ENCODE peak calls at places on chromosome 9, in nine cellular contexts. A, Z, K, H, E, O, W, I and Q are unnamed samples.

GRCh38 chr9:23686257-23686656 is 139.8 kb downstream of the ELAVL2 start:
- DNase-seq in A (peak), Z (no peak), K (no peak), H (no peak), E (no peak), O (no peak), W (no peak), I (no peak), Q (peak)

GRCh38 chr9:114592356-114592755 is 4.8 kb downstream of the ATP6V1G1 start:
- DNase-seq in A (no peak), Z (no peak), K (no peak), H (peak), E (no peak), O (no peak), W (peak), I (peak), Q (peak)

GRCh38 chr9:69121155-69122085 is 52.7 kb upstream of the TJP2 start:
- DNase-seq in A (peak), Z (peak), K (peak), H (peak), E (no peak), O (peak), W (peak), I (peak), Q (no peak)

GRCh38 chr9:91522496-91522895 is 98.9 kb upstream of the NFIL3 start:
- DNase-seq in A (no peak), Z (no peak), K (no peak), H (no peak), E (no peak), O (no peak), W (no peak), I (no peak), Q (no peak)

GRCh38 chr9:72399391-72399790 is 34.4 kb upstream of the ZFAND5 start:
- DNase-seq in A (no peak), Z (no peak), K (no peak), H (no peak), E (no peak), O (no peak), W (no peak), I (no peak), Q (no peak)

GRCh38 chr9:108913391-108913790 is 20.5 kb downstream of the ELP1 start:
- DNase-seq in A (no peak), Z (no peak), K (no peak), H (no peak), E (no peak), O (no peak), W (no peak), I (no peak), Q (no peak)

GRCh38 chr9:35341021-35341420 is 148.9 kb upstream of the RUSC2 start:
- DNase-seq in A (no peak), Z (no peak), K (no peak), H (no peak), E (no peak), O (no peak), W (no peak), I (no peak), Q (no peak)

GRCh38 chr9:124477211-124478013 is 27.2 kb downstream of the ADGRD2 start:
- DNase-seq in A (no peak), Z (no peak), K (peak), H (no peak), E (no peak), O (peak), W (no peak), I (no peak), Q (no peak)

GRCh38 chr9:98642661-98643312 is 65.9 kb downstream of the GABBR2 start:
- DNase-seq in A (no peak), Z (no peak), K (peak), H (no peak), E (no peak), O (no peak), W (no peak), I (no peak), Q (no peak)

GRCh38 chr9:89361816-89362646 is 43.7 kb downstream of the SECISBP2 start:
- DNase-seq in A (no peak), Z (no peak), K (no peak), H (no peak), E (no peak), O (no peak), W (no peak), I (no peak), Q (no peak)

GRCh38 chr9:5951686-5952211 is 61.1 kb downstream of the MLANA start:
- DNase-seq in A (no peak), Z (no peak), K (no peak), H (no peak), E (peak), O (peak), W (peak), I (peak), Q (peak)

GRCh38 chr9:84838879-84839278 is 169.3 kb downstream of the NTRK2 start:
- DNase-seq in A (no peak), Z (no peak), K (no peak), H (no peak), E (no peak), O (no peak), W (no peak), I (no peak), Q (no peak)
- H3K4me3 ChIP-seq in A (no peak), Z (no peak), K (no peak), H (no peak), E (no peak), O (no peak), W (no peak), I (no peak), Q (no peak)

DNA sequence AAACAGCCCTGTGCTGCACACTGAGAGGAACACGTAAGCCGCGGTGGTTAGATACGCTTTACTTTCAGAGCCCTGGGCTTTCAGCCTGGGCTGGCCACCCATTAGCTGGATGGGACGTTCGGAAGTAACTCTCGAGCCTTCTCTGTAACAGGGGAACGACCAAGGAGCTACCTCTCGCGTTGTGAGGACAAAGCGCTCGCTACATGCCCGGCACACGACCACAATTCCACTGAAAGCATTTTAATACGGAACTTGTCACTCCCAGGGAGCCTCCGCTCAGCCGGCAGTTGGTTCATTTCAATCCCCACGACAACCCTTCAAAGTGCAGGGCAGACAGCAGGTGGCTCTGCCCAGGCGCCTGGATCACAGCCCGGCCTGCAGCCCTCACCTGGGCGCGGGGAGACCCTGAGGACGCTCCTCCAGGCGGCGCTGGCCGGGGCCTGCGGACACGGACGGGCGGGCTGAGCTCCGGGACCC is 368 bp downstream of the SURF1 start:
- DNase-seq in A (no peak), Z (no peak), K (no peak), H (no peak), E (no peak), O (no peak), W (no peak), I (peak), Q (no peak)
- TF ChIP-seq CTCF in A (no peak), Z (peak), K (no peak), H (no peak), E (peak), O (peak), W (no peak), I (no peak), Q (peak)

GRCh38 chr9:95206143-95206542 is 111.4 kb downstream of the FANCC start:
- DNase-seq in A (no peak), Z (no peak), K (peak), H (no peak), E (no peak), O (no peak), W (peak), I (no peak), Q (peak)
- H3K4me3 ChIP-seq in A (no peak), Z (no peak), K (peak), H (no peak), E (peak), O (no peak), W (peak), I (no peak), Q (no peak)

GRCh38 chr9:4922101-4922500 is 63.0 kb upstream of the JAK2 start:
- DNase-seq in A (no peak), Z (no peak), K (no peak), H (no peak), E (no peak), O (no peak), W (no peak), I (no peak), Q (peak)

GRCh38 chr9:4922730-4923129 is 62.3 kb upstream of the JAK2 start:
- DNase-seq in A (no peak), Z (no peak), K (no peak), H (no peak), E (no peak), O (no peak), W (no peak), I (no peak), Q (no peak)

GRCh38 chr9:4923141-4923540 is 61.9 kb upstream of the JAK2 start:
- DNase-seq in A (no peak), Z (no peak), K (no peak), H (no peak), E (no peak), O (no peak), W (no peak), I (no peak), Q (no peak)

GRCh38 chr9:4926239-4926638 is 58.8 kb upstream of the JAK2 start:
- DNase-seq in A (no peak), Z (no peak), K (no peak), H (no peak), E (no peak), O (no peak), W (no peak), I (no peak), Q (no peak)

DNA sequence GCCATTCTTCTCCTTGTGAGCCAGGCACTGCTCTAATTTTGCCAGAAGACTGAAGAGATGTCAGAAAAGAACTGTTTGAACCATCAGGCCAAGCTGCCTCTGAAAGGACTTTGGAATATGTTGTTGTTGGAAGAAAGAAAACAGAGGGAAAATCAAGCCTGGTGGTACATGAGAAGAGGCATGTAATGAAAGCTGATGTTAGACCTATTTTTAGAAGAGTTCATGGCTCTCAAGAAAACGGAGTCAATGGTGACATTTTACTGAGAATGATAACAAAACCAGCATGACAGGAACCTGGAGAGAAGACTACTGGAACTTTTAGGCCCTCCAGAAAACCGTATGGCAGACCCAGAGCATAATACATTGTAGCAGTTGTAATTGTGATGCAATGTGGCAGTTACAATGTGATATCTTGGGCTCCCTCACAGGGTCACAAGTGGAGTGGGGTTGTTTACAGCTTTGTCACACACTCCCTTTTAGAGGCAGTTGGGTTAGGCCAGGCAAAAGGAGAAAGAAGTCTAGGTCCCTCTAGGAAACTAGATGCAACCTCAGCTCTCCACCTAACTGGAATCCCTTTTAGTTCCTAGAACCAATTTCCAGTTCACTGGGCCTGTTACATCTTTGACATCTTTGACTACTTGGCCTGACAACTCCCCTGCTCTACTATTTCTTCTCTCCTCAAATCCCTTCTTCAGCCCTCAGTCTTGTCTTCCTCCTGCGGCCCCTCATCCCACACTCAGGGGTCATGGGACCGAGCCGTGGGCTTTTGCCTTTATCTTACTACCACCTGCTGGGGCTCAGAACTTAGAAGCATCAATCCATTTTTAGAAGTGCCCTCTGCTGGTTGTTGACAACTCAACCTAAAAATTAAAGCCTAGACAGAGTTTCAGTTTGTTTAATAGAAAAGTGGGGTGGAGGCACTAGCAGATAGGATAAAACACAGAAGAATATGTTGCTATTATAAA is 61.2 kb upstream of the JAK2 start:
- DNase-seq in A (no peak), Z (no peak), K (no peak), H (no peak), E (no peak), O (peak), W (no peak), I (peak), Q (peak)
- TF ChIP-seq CTCF in A (peak), Z (peak), K (peak), H (no peak), E (peak), O (peak), W (peak), I (peak), Q (peak)

GRCh38 chr9:4750021-4750673 is 9.1 kb upstream of the AK3 start:
- DNase-seq in A (no peak), Z (no peak), K (peak), H (no peak), E (no peak), O (peak), W (peak), I (peak), Q (peak)
- H3K4me3 ChIP-seq in A (no peak), Z (no peak), K (no peak), H (no peak), E (no peak), O (no peak), W (no peak), I (no peak), Q (no peak)